ENCODE peak calls at places on chromosomes 16 and 17, in six cellular contexts. X, Y, S, D, M and O are unnamed samples.

GRCh38 chr17:348692-349425 is 3.7 kb downstream of the RPH3AL start:
- DNase-seq in X (no peak), S (no peak), D (no peak), Y (no peak), M (no peak), O (no peak)

GRCh38 chr17:51032850-51033249 is 87.8 kb downstream of the SPAG9 start:
- DNase-seq in D (no peak), S (no peak), X (no peak), M (no peak), Y (no peak), O (no peak)

GRCh38 chr16:30185141-30185682 is 1.8 kb downstream of the CORO1A start:
- DNase-seq in M (no peak), X (no peak), Y (no peak), D (no peak), S (peak), O (no peak)

GRCh38 chr17:9817086-9817485 is 4.8 kb downstream of the GSG1L2 start:
- DNase-seq in D (no peak), X (no peak), M (no peak), Y (peak), S (no peak), O (no peak)

GRCh38 chr16:11390573-11391495 is 45.6 kb downstream of the RMI2 start:
- DNase-seq in S (no peak), M (no peak), X (no peak), D (no peak), Y (no peak), O (no peak)

GRCh38 chr17:5950871-5951270 is 119.3 kb upstream of the WSCD1 start:
- DNase-seq in M (no peak), D (no peak), X (no peak), S (no peak), Y (no peak), O (no peak)

GRCh38 chr16:87569601-87570559 is 32.4 kb upstream of the JPH3 start:
- DNase-seq in S (no peak), X (no peak), D (no peak), Y (no peak), M (no peak), O (no peak)

GRCh38 chr17:29588561-29589411 is 662 bp downstream of the GIT1 start:
- DNase-seq in X (no peak), D (no peak), M (no peak), Y (no peak), S (no peak), O (no peak)

GRCh38 chr16:53967172-53967571 is 263.2 kb downstream of the FTO start:
- DNase-seq in Y (no peak), D (no peak), M (no peak), X (no peak), S (no peak), O (no peak)

GRCh38 chr16:84434800-84435199 is 66.5 kb downstream of the ATP2C2 start:
- DNase-seq in S (no peak), Y (no peak), D (no peak), M (no peak), X (no peak), O (no peak)

GRCh38 chr17:18158022-18158600 is 25.5 kb upstream of the ALKBH5 start:
- DNase-seq in X (peak), Y (peak), D (peak), S (peak), M (peak), O (no peak)

GRCh38 chr17:43840814-43841213 is 6.2 kb upstream of the CD300LG start:
- DNase-seq in X (no peak), S (no peak), M (no peak), D (no peak), Y (no peak), O (no peak)

GRCh38 chr16:2339521-2340484 is 725 bp downstream of the ABCA3 start:
- DNase-seq in D (no peak), S (peak), M (no peak), Y (peak), X (no peak), O (no peak)